ENCODE peak calls at places on chromosomes 16 and 17, in four cellular contexts. Z, R, G and A are unnamed samples.

GRCh38 chr17:17921192-17922082 is 50.8 kb downstream of the TOM1L2 start:
- DNase-seq in Z (no peak), R (no peak), G (no peak), A (no peak)

GRCh38 chr17:50872710-50873424 is 6.7 kb upstream of the TOB1 start:
- DNase-seq in Z (peak; percentile 75), R (no peak), G (peak; percentile 67), A (no peak)

GRCh38 chr17:9875441-9875840 is 29.6 kb downstream of the RCVRN start:
- DNase-seq in Z (peak; percentile 52), R (no peak), G (no peak), A (no peak)

GRCh38 chr17:43536236-43537088 is 9.7 kb downstream of the ETV4 start:
- DNase-seq in Z (no peak), R (no peak), G (no peak), A (no peak)

GRCh38 chr17:6454495-6455320 is 10.5 kb downstream of the PIMREG start:
- DNase-seq in Z (no peak), R (no peak), G (no peak), A (no peak)

GRCh38 chr17:142102-142661 is 4.8 kb downstream of the SCGB1C2 start:
- DNase-seq in Z (peak; percentile 56), R (no peak), G (no peak), A (no peak)

GRCh38 chr16:66299349-66299748 is 67.1 kb upstream of the CDH5 start:
- DNase-seq in Z (no peak), R (no peak), G (no peak), A (no peak)

GRCh38 chr17:245611-246010 is 64.2 kb upstream of the DOC2B start:
- DNase-seq in Z (peak; percentile 39), R (no peak), G (no peak), A (no peak)

GRCh38 chr16:64590516-64590915 is 531.3 kb downstream of the CDH11 start:
- DNase-seq in Z (no peak), R (no peak), G (no peak), A (no peak)

GRCh38 chr17:29560306-29560705 is 6.5 kb downstream of the ABHD15 start:
- DNase-seq in Z (no peak), R (no peak), G (peak; percentile 11), A (no peak)

GRCh38 chr17:44202756-44203155 is 3.1 kb upstream of the ATXN7L3 start:
- DNase-seq in Z (no peak), R (no peak), G (no peak), A (no peak)

GRCh38 chr16:63907251-63907650 is 1214.6 kb downstream of the CDH11 start:
- DNase-seq in Z (no peak), R (no peak), G (no peak), A (no peak)

GRCh38 chr16:67910162-67910561 is 17.1 kb downstream of the PSKH1 start:
- DNase-seq in Z (no peak), R (no peak), G (no peak), A (no peak)

DNA sequence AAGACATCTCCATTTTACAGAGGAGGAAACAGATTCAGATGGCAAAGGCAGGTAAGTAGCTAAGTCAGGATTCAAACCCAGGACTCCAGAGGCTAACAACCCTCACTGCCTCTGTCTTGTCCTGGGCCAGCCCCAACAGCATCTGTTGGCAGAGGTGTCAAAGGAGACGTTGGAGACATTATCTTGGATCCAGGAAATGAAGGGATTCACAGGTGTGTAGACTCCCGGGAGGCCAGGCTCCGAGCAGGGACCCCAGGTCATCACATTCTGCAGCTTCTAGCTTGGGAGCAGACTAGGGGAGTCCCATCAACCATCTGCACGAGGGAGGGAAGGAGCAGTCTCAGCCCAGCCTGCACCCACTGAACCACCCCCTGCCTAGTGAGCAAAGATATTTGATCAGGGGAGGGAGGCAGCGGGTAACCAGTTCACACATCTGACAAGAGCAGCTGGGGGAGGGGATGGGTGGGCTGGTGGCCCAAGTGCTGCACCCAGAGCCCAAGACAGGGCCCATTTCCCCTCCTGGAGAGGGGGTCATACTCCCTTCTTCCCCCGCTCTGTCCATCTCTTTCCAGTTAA is 1.0 kb upstream of the B9D1 start:
- DNase-seq in Z (no peak), R (no peak), G (no peak), A (peak; percentile 26)
- TF ChIP-seq CTCF in Z (no peak), R (no peak), G (no peak), A (no peak)

DNA sequence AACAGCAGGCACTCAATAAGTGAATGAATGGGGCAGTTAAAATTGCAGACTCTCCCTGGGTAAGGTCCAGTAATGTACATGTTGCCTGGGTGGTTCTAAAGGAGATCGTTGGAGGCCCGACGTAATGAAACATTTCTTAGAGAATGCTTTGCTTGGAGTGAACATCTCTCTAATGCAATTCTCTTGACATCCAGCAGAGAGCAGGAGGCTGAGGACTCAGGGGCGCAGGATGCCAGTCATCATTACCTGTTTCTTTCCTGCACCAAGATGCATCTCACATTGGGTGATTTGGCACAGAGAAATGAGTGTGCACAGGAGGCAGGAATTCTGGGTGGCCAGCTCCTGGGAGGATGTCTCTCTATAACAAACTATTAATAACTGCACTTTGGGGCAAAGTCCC is 130.3 kb upstream of the RBBP6 start:
- DNase-seq in Z (no peak), R (peak; percentile 21), G (no peak), A (no peak)
- TF ChIP-seq CTCF in Z (no peak), R (no peak), G (no peak), A (peak; percentile 42)

GRCh38 chr16:56824804-56825203 is 40.2 kb upstream of the SLC12A3 start:
- DNase-seq in Z (no peak), R (no peak), G (no peak), A (no peak)

GRCh38 chr16:56824335-56824734 is 40.7 kb upstream of the SLC12A3 start:
- DNase-seq in Z (no peak), R (no peak), G (peak; percentile 18), A (no peak)

GRCh38 chr16:56822966-56823739 is 41.9 kb upstream of the SLC12A3 start:
- DNase-seq in Z (no peak), R (no peak), G (no peak), A (no peak)

GRCh38 chr16:56828641-56829040 is 36.4 kb upstream of the SLC12A3 start:
- DNase-seq in Z (no peak), R (no peak), G (no peak), A (no peak)

DNA sequence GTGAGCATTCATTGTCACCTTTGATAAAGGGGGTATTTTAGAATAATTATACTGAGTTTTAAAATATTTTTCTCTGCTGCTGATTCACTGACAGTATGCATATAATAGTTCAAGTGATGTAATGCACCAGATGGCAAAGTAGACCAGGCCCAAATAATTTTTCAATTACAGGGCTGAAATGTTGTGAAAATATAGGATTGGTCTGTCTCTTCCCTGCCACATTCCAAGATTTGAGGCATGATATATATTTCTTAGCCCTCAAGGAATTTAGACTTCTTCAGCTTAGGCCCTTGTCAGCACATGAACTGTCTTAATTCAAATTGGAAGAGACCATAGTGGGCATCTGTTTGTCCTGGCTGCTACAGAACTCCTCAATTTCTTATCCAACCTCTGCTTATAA is 39.2 kb upstream of the SLC12A3 start:
- DNase-seq in Z (no peak), R (no peak), G (no peak), A (no peak)
- TF ChIP-seq CTCF in Z (no peak), R (no peak), G (no peak), A (no peak)

GRCh38 chr16:8634991-8635736 is 13.7 kb downstream of the METTL22 start:
- DNase-seq in Z (no peak), R (no peak), G (no peak), A (no peak)
- TF ChIP-seq CTCF in Z (peak; percentile 19), R (no peak), G (peak; percentile 21), A (peak; percentile 17)

GRCh38 chr16:2205104-2205966 is at the start of gene MLST8:
- DNase-seq in Z (peak; percentile 90), R (peak; percentile 99), G (peak; percentile 88), A (peak; percentile 99)
- TF ChIP-seq CTCF in Z (no peak), R (no peak), G (peak; percentile 22), A (peak; percentile 9)

DNA sequence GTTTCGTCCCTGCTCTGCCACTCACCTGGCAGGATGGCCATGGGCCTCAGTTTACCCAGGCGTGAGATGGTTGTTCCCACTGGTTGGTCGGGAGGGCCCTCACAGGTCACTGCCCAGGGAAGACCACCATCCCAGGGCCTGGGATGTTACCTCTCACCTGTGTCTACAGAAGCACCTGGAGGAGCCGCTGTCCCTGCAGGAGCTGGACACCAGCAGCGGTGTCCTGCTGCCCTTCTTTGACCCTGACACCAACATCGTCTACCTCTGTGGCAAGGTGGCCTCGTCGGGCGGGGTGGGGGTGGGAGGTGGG is 4.1 kb downstream of the CORO1A start:
- DNase-seq in Z (no peak), R (no peak), G (no peak), A (no peak)
- TF ChIP-seq CTCF in Z (no peak), R (no peak), G (no peak), A (no peak)

GRCh38 chr17:59611503-59611902 is 8.2 kb upstream of the CLTC start:
- DNase-seq in Z (no peak), R (no peak), G (no peak), A (no peak)

GRCh38 chr17:59607061-59607460 is 12.6 kb upstream of the CLTC start:
- DNase-seq in Z (no peak), R (no peak), G (no peak), A (no peak)

GRCh38 chr17:59607817-59608403 is 11.8 kb upstream of the CLTC start:
- DNase-seq in Z (no peak), R (no peak), G (peak; percentile 25), A (no peak)
- TF ChIP-seq CTCF in Z (no peak), R (no peak), G (peak; percentile 27), A (peak; percentile 35)

GRCh38 chr16:1054660-1055556 is 17.6 kb upstream of the SSTR5 start:
- DNase-seq in Z (no peak), R (peak; percentile 81), G (peak; percentile 12), A (peak; percentile 83)
- TF ChIP-seq CTCF in Z (peak; percentile 90), R (peak; percentile 47), G (peak; percentile 68), A (peak; percentile 75)

DNA sequence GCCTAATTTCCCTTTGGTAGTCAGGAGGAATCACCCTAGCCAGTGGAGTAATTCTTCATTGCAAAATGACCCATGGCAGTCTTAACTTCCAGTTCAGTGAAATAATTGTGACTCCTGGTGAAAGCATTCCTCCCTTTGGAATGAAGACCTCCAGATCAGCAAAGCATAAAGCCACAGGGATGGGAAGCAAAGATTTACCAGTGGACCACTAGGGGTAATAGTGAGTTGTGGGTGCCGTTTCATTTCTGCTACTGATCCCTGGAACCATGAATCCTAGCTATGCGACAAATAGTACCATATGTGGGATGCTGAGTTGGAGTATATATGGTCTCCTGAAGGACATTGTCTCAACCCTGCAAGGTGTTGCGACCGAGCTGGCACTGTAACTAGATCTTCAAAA is 13.7 kb downstream of the DYNLL2 start:
- DNase-seq in Z (no peak), R (no peak), G (no peak), A (no peak)
- TF ChIP-seq CTCF in Z (no peak), R (no peak), G (peak; percentile 5), A (no peak)